ENCODE peak calls at places on chromosome 15, in eight cellular contexts. G, R, L, Z, I, A, J and E are unnamed samples.
A peak's percentile ranks its signal among the peaks of the same experiment; 100 is the strongest.

GRCh38 chr15:42091753-42092665 is 2.4 kb downstream of the PLA2G4D start:
- DNase-seq in G (no peak), J (no peak), L (no peak), I (no peak), Z (no peak), R (no peak), A (no peak), E (no peak)

GRCh38 chr15:86178845-86179244 is 99.2 kb downstream of the AGBL1 start:
- DNase-seq in Z (peak; percentile 31), A (no peak), G (no peak), I (no peak), L (no peak), J (no peak), R (no peak), E (no peak)

GRCh38 chr15:34682673-34683072 is 72.1 kb downstream of the GJD2 start:
- DNase-seq in R (no peak), Z (no peak), G (no peak), A (no peak), J (no peak), L (no peak), I (no peak), E (no peak)

GRCh38 chr15:69140306-69140705 is 20.1 kb upstream of the GLCE start:
- DNase-seq in J (no peak), L (no peak), I (no peak), G (no peak), A (no peak), R (no peak), Z (no peak), E (no peak)

GRCh38 chr15:68812596-68813548 is 7.8 kb downstream of the ANP32A start:
- DNase-seq in L (no peak), Z (no peak), R (no peak), I (peak; percentile 69), J (no peak), A (no peak), G (peak; percentile 10), E (no peak)

GRCh38 chr15:52368402-52368801 is 72.8 kb upstream of the MYO5C start:
- DNase-seq in A (no peak), Z (no peak), G (no peak), R (no peak), L (no peak), J (no peak), I (no peak), E (no peak)

GRCh38 chr15:40957581-40958051 is 4.3 kb downstream of the CHAC1 start:
- DNase-seq in R (no peak), J (no peak), Z (peak; percentile 66), G (peak; percentile 62), A (no peak), L (no peak), I (peak; percentile 96), E (peak; percentile 88)

GRCh38 chr15:77870195-77871065 is 207.1 kb downstream of the TBC1D2B start:
- DNase-seq in A (peak; percentile 32), J (peak; percentile 95), L (peak; percentile 53), Z (peak; percentile 81), I (peak; percentile 68), G (peak; percentile 81), R (peak; percentile 73), E (peak; percentile 76)

GRCh38 chr15:52076889-52077781 is 35.4 kb downstream of the BCL2L10 start:
- DNase-seq in J (no peak), Z (no peak), G (peak; percentile 54), A (no peak), I (no peak), R (peak; percentile 71), L (no peak), E (no peak)

GRCh38 chr15:98417346-98417745 is 231.0 kb upstream of the IGF1R start:
- DNase-seq in R (no peak), Z (no peak), L (no peak), J (no peak), I (no peak), G (no peak), A (no peak), E (no peak)

GRCh38 chr15:85414495-85414894 is 34.1 kb downstream of the AKAP13 start:
- DNase-seq in Z (no peak), R (no peak), A (no peak), I (no peak), L (no peak), J (no peak), G (no peak), E (no peak)

GRCh38 chr15:88800026-88800425 is 3.2 kb upstream of the ACAN start:
- DNase-seq in L (no peak), J (no peak), Z (no peak), G (no peak), I (no peak), R (no peak), A (no peak), E (no peak)

GRCh38 chr15:89121414-89121813 is 33.2 kb downstream of the ABHD2 start:
- DNase-seq in A (no peak), J (no peak), Z (no peak), R (no peak), L (no peak), I (no peak), G (peak; percentile 72), E (peak; percentile 56)

GRCh38 chr15:39624806-39625205 is 43.9 kb downstream of the THBS1 start:
- DNase-seq in J (no peak), Z (no peak), G (peak; percentile 74), I (peak; percentile 83), L (peak; percentile 65), R (no peak), A (peak; percentile 17), E (peak; percentile 39)

DNA sequence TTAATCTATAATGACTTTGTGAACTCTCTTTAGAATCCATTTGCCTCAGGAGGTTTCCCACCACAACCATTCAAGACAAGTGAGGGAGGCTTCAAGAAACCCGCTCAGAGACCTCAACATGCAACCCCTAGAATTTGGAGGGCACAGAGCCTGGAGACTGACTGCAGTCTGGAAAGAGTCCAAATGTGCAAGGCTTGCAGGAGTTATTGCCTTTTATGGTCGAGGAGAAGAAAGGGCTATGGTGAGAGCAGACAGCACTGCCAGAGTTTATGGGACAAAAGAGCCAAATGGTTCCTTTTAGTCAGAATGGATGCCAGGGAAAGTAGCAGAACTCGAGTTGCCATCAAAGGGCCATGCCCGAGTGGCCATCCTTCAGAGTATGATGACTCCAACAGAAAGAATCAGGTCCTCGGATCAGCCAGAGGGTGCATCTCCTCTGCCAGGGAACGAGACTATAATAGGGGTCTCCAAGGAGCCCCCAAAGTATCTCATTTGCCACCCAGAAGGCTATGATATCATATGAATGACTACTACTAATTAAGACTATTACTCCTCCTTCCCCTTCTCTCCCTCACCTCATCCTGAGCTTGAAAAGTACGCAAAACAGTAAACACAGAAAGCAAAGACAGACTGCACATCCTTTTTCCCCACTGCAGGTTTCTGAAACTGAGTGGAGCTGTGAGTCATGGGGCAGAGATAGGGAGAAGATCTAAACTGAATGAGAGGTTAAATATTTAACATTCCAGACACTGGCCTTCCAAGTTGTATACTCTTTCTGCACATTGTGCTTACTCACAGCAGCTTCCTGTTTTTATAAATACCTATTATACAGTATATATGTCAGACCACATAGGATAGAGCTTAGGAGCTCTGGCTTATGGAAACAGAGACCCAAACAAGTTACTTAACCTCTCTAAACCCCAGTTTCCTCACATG is 33.9 kb upstream of the TMCO5A start:
- DNase-seq in Z (no peak), G (no peak), I (no peak), L (no peak), R (peak; percentile 1), A (no peak), J (no peak), E (no peak)
- TF ChIP-seq EP300 in Z (no peak), G (no peak), I (no peak), L (no peak), R (no peak), A (no peak), J (no peak), E (no peak)

DNA sequence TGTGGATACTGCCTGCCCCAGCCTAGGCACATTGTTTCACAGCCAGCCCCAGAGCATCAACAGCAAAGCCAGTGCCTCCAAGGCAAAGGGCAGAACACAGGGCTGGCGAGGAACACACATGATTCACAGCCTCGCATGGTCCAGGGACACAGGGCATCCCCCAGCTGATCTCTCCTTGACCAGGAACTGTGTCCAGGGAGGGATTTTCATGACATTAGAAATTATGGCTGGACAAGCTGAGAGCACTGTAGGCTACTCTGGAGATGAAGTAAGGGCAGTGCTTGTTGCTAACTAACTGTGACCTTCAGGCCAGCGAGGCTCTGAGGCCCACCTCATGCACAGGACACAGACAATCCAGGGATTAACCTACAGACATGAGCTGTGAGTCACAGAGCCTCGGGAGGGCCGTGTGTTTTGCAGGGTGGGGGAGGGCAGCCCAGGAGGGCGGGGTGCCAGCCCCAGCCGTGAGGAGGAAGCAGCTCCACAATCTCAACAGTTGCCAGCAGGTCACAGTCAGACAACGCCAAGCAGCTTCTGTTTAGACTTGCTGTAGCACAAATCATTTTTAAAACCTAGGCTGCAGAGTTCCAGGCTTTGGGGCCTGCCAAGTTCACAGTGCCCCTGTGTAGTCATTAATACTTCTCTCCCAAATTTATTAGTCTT is 114.9 kb downstream of the ETFA start:
- DNase-seq in I (peak; percentile 95), R (peak; percentile 91), J (no peak), L (peak; percentile 65), G (peak; percentile 79), Z (peak; percentile 79), A (no peak), E (peak; percentile 82)
- TF ChIP-seq CTCF in I (no peak), R (no peak), J (no peak), L (no peak), G (no peak), Z (no peak), A (no peak), E (no peak)

DNA sequence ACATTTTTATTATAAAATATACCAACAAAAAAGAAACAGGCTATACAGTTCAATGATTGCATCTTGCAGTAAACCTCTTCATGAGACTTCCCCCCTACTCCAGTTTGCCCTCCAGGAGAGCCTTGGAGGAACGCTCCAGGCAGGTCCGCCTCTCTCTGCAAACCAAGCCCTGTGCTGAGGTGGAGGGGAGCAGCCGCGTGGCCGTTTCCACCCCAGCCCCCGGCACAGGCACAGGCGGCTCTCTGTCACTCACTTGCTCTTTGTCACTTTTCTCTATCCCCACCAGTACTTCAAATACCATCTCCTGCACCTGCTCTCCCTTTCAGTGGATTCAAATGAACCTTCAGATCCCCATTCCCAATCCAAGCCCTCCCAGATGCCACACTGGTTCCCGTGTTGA is 479.9 kb downstream of the OCA2 start:
- DNase-seq in I (no peak), L (no peak), Z (no peak), J (no peak), A (no peak), G (no peak), R (no peak), E (no peak)
- H3K4me3 ChIP-seq in I (no peak overlapping the region), L (no peak overlapping the region), Z (no peak overlapping the region), J (no peak overlapping the region), A (no peak overlapping the region), G (no peak overlapping the region), R (no peak overlapping the region), E (no peak overlapping the region)

DNA sequence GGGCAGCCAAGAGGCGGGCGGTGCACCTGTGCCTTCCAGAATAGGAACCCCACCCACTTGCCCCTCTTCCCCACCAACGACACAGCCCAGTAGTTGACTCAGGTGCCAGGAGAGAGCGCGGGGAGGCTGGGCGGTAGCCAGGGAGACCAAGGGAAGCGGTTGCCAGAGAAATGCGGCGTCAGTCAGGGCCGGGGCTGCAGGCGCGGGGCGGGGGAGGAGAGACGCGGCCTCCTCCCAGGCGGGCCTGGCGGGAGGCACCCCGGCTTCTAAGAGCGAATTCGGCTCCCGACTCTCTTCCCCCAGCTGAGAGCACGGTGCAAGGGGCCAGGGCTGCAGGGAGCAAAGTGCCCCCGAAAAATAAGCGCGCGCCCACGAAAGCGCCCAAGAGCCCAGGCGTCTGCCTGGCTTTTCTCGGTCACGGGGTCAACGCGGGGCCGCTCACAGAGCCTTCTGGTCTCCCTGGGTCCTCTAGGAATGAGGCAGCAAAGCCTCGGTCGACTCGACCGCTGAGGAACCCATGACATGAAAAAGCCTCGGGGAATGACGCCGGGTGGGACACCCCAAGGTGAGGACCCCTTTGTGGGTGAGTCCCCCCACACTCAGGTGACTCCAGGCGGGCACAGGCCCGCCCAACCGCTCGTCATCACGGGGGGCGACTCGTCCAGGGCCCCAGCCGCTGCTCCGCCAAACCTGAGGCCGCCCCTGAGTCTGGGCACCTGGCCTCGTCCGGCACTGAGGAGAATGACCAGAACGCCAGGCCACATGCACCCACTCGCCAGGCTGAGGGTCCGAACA is 716 bp downstream of the CPEB1 start:
- DNase-seq in L (peak; percentile 42), Z (no peak), I (no peak), G (no peak), J (peak; percentile 76), A (no peak), R (no peak), E (no peak)
- TF ChIP-seq EP300 in L (no peak), Z (no peak), I (no peak), G (no peak), J (no peak), A (no peak), R (no peak), E (no peak)